ENCODE peak calls at places on chromosomes 3 and 15, in five cellular contexts. One of them, this sample, is unnamed.

GRCh38 chr3:106006001-106006400 is 137.2 kb upstream of the CBLB start:
- DNase-seq in neuronal stem cell: no peak
- DNase-seq in trophoblast cell: no peak
- DNase-seq in H9: no peak
- DNase-seq in mesenchymal stem cell: peak; percentile 17
- DNase-seq in this sample: no peak

GRCh38 chr3:128372281-128372680 is 94.4 kb downstream of the DNAJB8 start:
- DNase-seq in trophoblast cell: no peak
- DNase-seq in mesenchymal stem cell: no peak
- DNase-seq in H9: no peak
- DNase-seq in neuronal stem cell: no peak
- DNase-seq in this sample: no peak

GRCh38 chr15:95296626-95297025 is 1033.9 kb upstream of the NR2F2 start:
- DNase-seq in H9: no peak
- DNase-seq in mesenchymal stem cell: no peak
- DNase-seq in neuronal stem cell: no peak
- DNase-seq in trophoblast cell: no peak
- DNase-seq in this sample: no peak

GRCh38 chr3:27281671-27282150 is 87.5 kb downstream of the NEK10 start:
- DNase-seq in H9: no peak
- DNase-seq in neuronal stem cell: no peak
- DNase-seq in trophoblast cell: no peak
- DNase-seq in mesenchymal stem cell: no peak
- DNase-seq in this sample: no peak

GRCh38 chr15:40063563-40064011 is 24.6 kb upstream of the SRP14 start:
- DNase-seq in neuronal stem cell: no peak
- DNase-seq in H9: no peak
- DNase-seq in mesenchymal stem cell: peak; percentile 52
- DNase-seq in trophoblast cell: no peak
- DNase-seq in this sample: no peak

GRCh38 chr3:81274671-81275070 is 486.8 kb downstream of the GBE1 start:
- DNase-seq in H9: no peak
- DNase-seq in mesenchymal stem cell: no peak
- DNase-seq in trophoblast cell: no peak
- DNase-seq in neuronal stem cell: no peak
- DNase-seq in this sample: no peak

GRCh38 chr3:187807086-187807862 is 62.0 kb upstream of the BCL6 start:
- DNase-seq in H9: no peak
- DNase-seq in trophoblast cell: no peak
- DNase-seq in mesenchymal stem cell: peak; percentile 68
- DNase-seq in neuronal stem cell: no peak
- DNase-seq in this sample: no peak

GRCh38 chr3:101635954-101636798 is 40.8 kb downstream of the ZBTB11 start:
- DNase-seq in mesenchymal stem cell: peak; percentile 46
- DNase-seq in neuronal stem cell: peak; percentile 27
- DNase-seq in H9: peak; percentile 71
- DNase-seq in trophoblast cell: peak; percentile 39
- DNase-seq in this sample: no peak

GRCh38 chr15:75904241-75904631 is 558 bp downstream of the FBXO22 start:
- DNase-seq in H9: peak; percentile 47
- DNase-seq in neuronal stem cell: peak; percentile 32
- DNase-seq in mesenchymal stem cell: peak; percentile 59
- DNase-seq in trophoblast cell: peak; percentile 35
- DNase-seq in this sample: no peak

GRCh38 chr3:146247906-146248305 is 3.0 kb downstream of the PLSCR4 start:
- DNase-seq in neuronal stem cell: no peak
- DNase-seq in trophoblast cell: no peak
- DNase-seq in mesenchymal stem cell: peak; percentile 4
- DNase-seq in H9: no peak
- DNase-seq in this sample: no peak

GRCh38 chr3:100041328-100041749 is 73.0 kb downstream of the FILIP1L start:
- DNase-seq in trophoblast cell: no peak
- DNase-seq in neuronal stem cell: no peak
- DNase-seq in mesenchymal stem cell: peak; percentile 87
- DNase-seq in H9: no peak
- DNase-seq in this sample: no peak

GRCh38 chr3:171126478-171127214 is 100.1 kb upstream of the SLC2A2 start:
- DNase-seq in mesenchymal stem cell: no peak
- DNase-seq in neuronal stem cell: no peak
- DNase-seq in H9: no peak
- DNase-seq in trophoblast cell: no peak
- DNase-seq in this sample: no peak

GRCh38 chr15:59191855-59192237 is 14.8 kb upstream of the LDHAL6B start:
- DNase-seq in trophoblast cell: no peak
- DNase-seq in H9: no peak
- DNase-seq in mesenchymal stem cell: peak; percentile 95
- DNase-seq in neuronal stem cell: no peak
- DNase-seq in this sample: no peak

GRCh38 chr3:30493912-30494311 is 112.5 kb upstream of the TGFBR2 start:
- DNase-seq in trophoblast cell: no peak
- DNase-seq in mesenchymal stem cell: peak; percentile 77
- DNase-seq in neuronal stem cell: no peak
- DNase-seq in H9: no peak
- DNase-seq in this sample: no peak

GRCh38 chr3:197038604-197039003 is 9.0 kb upstream of the MELTF start:
- DNase-seq in H9: no peak
- DNase-seq in neuronal stem cell: no peak
- DNase-seq in trophoblast cell: peak; percentile 78
- DNase-seq in mesenchymal stem cell: no peak
- DNase-seq in this sample: no peak

GRCh38 chr15:58203537-58203936 is 65.4 kb downstream of the AQP9 start:
- DNase-seq in neuronal stem cell: no peak
- DNase-seq in mesenchymal stem cell: peak; percentile 62
- DNase-seq in trophoblast cell: no peak
- DNase-seq in H9: no peak
- DNase-seq in this sample: no peak

GRCh38 chr15:39466428-39466827 is 114.5 kb upstream of the THBS1 start:
- DNase-seq in H9: no peak
- DNase-seq in neuronal stem cell: no peak
- DNase-seq in mesenchymal stem cell: no peak
- DNase-seq in trophoblast cell: no peak
- DNase-seq in this sample: no peak

GRCh38 chr15:86115138-86115801 is 35.6 kb downstream of the AGBL1 start:
- DNase-seq in trophoblast cell: no peak
- DNase-seq in H9: no peak
- DNase-seq in mesenchymal stem cell: peak; percentile 0
- DNase-seq in neuronal stem cell: no peak
- DNase-seq in this sample: no peak

GRCh38 chr15:100101389-100102089 is 240.2 kb downstream of the ADAMTS17 start:
- DNase-seq in trophoblast cell: no peak
- DNase-seq in H9: no peak
- DNase-seq in mesenchymal stem cell: no peak
- DNase-seq in neuronal stem cell: no peak
- DNase-seq in this sample: no peak

GRCh38 chr3:43366466-43366865 is 80.1 kb downstream of the SNRK start:
- DNase-seq in trophoblast cell: no peak
- DNase-seq in mesenchymal stem cell: no peak
- DNase-seq in H9: no peak
- DNase-seq in neuronal stem cell: no peak
- DNase-seq in this sample: no peak

GRCh38 chr3:189863031-189863430 is 231.8 kb downstream of the TP63 start:
- DNase-seq in mesenchymal stem cell: no peak
- DNase-seq in H9: no peak
- DNase-seq in neuronal stem cell: no peak
- DNase-seq in trophoblast cell: peak; percentile 44
- DNase-seq in this sample: no peak

GRCh38 chr3:126084667-126085180 is 800 bp upstream of the SLC41A3 start:
- DNase-seq in H9: no peak
- DNase-seq in mesenchymal stem cell: no peak
- DNase-seq in neuronal stem cell: no peak
- DNase-seq in trophoblast cell: peak; percentile 49
- DNase-seq in this sample: no peak

GRCh38 chr15:81940467-81941451 is 105.1 kb downstream of the MEX3B start:
- DNase-seq in mesenchymal stem cell: peak; percentile 73
- DNase-seq in H9: no peak
- DNase-seq in trophoblast cell: peak; percentile 20
- DNase-seq in neuronal stem cell: no peak
- DNase-seq in this sample: no peak

GRCh38 chr15:62901087-62901486 is 141.5 kb upstream of the TPM1 start:
- DNase-seq in trophoblast cell: no peak
- DNase-seq in mesenchymal stem cell: no peak
- DNase-seq in neuronal stem cell: no peak
- DNase-seq in H9: no peak
- DNase-seq in this sample: no peak

GRCh38 chr3:66592927-66593625 is 92.3 kb upstream of the LRIG1 start:
- DNase-seq in H9: no peak
- DNase-seq in trophoblast cell: no peak
- DNase-seq in mesenchymal stem cell: peak; percentile 25
- DNase-seq in neuronal stem cell: peak; percentile 43
- DNase-seq in this sample: no peak

GRCh38 chr15:68412218-68412617 is 19.7 kb downstream of the ITGA11 start:
- DNase-seq in H9: peak; percentile 10
- DNase-seq in trophoblast cell: no peak
- DNase-seq in mesenchymal stem cell: no peak
- DNase-seq in neuronal stem cell: no peak
- DNase-seq in this sample: peak; percentile 24

GRCh38 chr3:109545746-109546145 is 208.4 kb upstream of the DPPA4 start:
- DNase-seq in trophoblast cell: no peak
- DNase-seq in neuronal stem cell: no peak
- DNase-seq in mesenchymal stem cell: no peak
- DNase-seq in H9: no peak
- DNase-seq in this sample: no peak

GRCh38 chr3:32577621-32578556 is 7.2 kb upstream of the DYNC1LI1 start:
- DNase-seq in trophoblast cell: no peak
- DNase-seq in mesenchymal stem cell: peak; percentile 17
- DNase-seq in H9: no peak
- DNase-seq in neuronal stem cell: no peak
- DNase-seq in this sample: no peak

GRCh38 chr15:50873935-50874353 is 34.5 kb upstream of the AP4E1 start:
- DNase-seq in mesenchymal stem cell: no peak
- DNase-seq in H9: no peak
- DNase-seq in neuronal stem cell: no peak
- DNase-seq in trophoblast cell: no peak
- DNase-seq in this sample: no peak

GRCh38 chr3:147394168-147394941 is 12.0 kb downstream of the ZIC4 start:
- DNase-seq in neuronal stem cell: no peak
- DNase-seq in mesenchymal stem cell: no peak
- DNase-seq in H9: no peak
- DNase-seq in trophoblast cell: no peak
- DNase-seq in this sample: no peak

GRCh38 chr15:79978694-79979519 is 7.9 kb upstream of the BCL2A1 start:
- DNase-seq in neuronal stem cell: no peak
- DNase-seq in mesenchymal stem cell: peak; percentile 29
- DNase-seq in trophoblast cell: no peak
- DNase-seq in H9: no peak
- DNase-seq in this sample: no peak

GRCh38 chr15:55654541-55654940 is 66.4 kb upstream of the PYGO1 start:
- DNase-seq in mesenchymal stem cell: peak; percentile 45
- DNase-seq in H9: no peak
- DNase-seq in trophoblast cell: no peak
- DNase-seq in neuronal stem cell: no peak
- DNase-seq in this sample: no peak
- H2BK12ac ChIP-seq in mesenchymal stem cell: no peak overlapping the region
- H2BK12ac ChIP-seq in H9: no peak overlapping the region
- H2BK12ac ChIP-seq in trophoblast cell: no peak overlapping the region
- H2BK12ac ChIP-seq in neuronal stem cell: no peak overlapping the region
- H2BK12ac ChIP-seq in this sample: no peak overlapping the region

GRCh38 chr3:9942934-9943690 is 9.1 kb downstream of the PRRT3 start:
- DNase-seq in H9: no peak
- DNase-seq in neuronal stem cell: no peak
- DNase-seq in trophoblast cell: no peak
- DNase-seq in mesenchymal stem cell: no peak
- DNase-seq in this sample: no peak
- H2BK12ac ChIP-seq in H9: no peak overlapping the region
- H2BK12ac ChIP-seq in neuronal stem cell: no peak overlapping the region
- H2BK12ac ChIP-seq in trophoblast cell: no peak overlapping the region
- H2BK12ac ChIP-seq in mesenchymal stem cell: no peak overlapping the region
- H2BK12ac ChIP-seq in this sample: no peak overlapping the region

DNA sequence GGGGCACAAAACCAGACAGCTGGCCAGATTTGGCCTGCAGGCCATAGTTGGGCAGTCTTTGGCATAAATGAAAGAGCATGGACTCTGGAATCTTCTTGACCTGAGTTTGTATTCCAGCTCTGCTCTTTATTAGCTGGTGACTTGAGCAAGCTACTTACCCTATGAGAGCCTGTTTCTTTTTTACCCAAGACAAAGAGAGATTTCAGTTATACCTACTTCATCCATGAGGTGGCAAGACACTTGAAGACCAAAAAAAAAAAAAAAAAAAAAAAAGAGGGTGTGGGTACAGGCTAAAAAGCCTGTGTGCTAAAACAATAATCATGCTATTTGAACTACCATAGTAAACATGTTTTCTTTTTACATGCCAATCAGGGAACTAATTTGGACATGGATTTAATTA is 109.0 kb upstream of the FHIT start:
- DNase-seq in neuronal stem cell: no peak
- DNase-seq in mesenchymal stem cell: no peak
- DNase-seq in H9: no peak
- DNase-seq in trophoblast cell: no peak
- DNase-seq in this sample: no peak
- H2BK12ac ChIP-seq in neuronal stem cell: no peak overlapping the region
- H2BK12ac ChIP-seq in mesenchymal stem cell: no peak overlapping the region
- H2BK12ac ChIP-seq in H9: no peak overlapping the region
- H2BK12ac ChIP-seq in trophoblast cell: no peak overlapping the region
- H2BK12ac ChIP-seq in this sample: no peak overlapping the region

GRCh38 chr3:179265092-179265491 is 14.2 kb upstream of the KCNMB3 start:
- DNase-seq in trophoblast cell: no peak
- DNase-seq in neuronal stem cell: no peak
- DNase-seq in H9: no peak
- DNase-seq in mesenchymal stem cell: no peak
- DNase-seq in this sample: no peak

GRCh38 chr3:179266701-179267211 is 15.8 kb upstream of the KCNMB3 start:
- DNase-seq in H9: no peak
- DNase-seq in mesenchymal stem cell: no peak
- DNase-seq in trophoblast cell: no peak
- DNase-seq in neuronal stem cell: no peak
- DNase-seq in this sample: no peak

GRCh38 chr3:179269152-179269707 is 18.3 kb upstream of the KCNMB3 start:
- DNase-seq in mesenchymal stem cell: no peak
- DNase-seq in neuronal stem cell: no peak
- DNase-seq in trophoblast cell: no peak
- DNase-seq in H9: no peak
- DNase-seq in this sample: no peak

GRCh38 chr3:179265875-179266274 is 15.0 kb upstream of the KCNMB3 start:
- DNase-seq in neuronal stem cell: no peak
- DNase-seq in mesenchymal stem cell: no peak
- DNase-seq in H9: no peak
- DNase-seq in trophoblast cell: no peak
- DNase-seq in this sample: no peak

GRCh38 chr3:179268400-179269051 is 17.6 kb upstream of the KCNMB3 start:
- DNase-seq in neuronal stem cell: no peak
- DNase-seq in trophoblast cell: no peak
- DNase-seq in mesenchymal stem cell: no peak
- DNase-seq in H9: no peak
- DNase-seq in this sample: no peak
- H2BK12ac ChIP-seq in neuronal stem cell: no peak overlapping the region
- H2BK12ac ChIP-seq in trophoblast cell: no peak overlapping the region
- H2BK12ac ChIP-seq in mesenchymal stem cell: no peak overlapping the region
- H2BK12ac ChIP-seq in H9: no peak overlapping the region
- H2BK12ac ChIP-seq in this sample: no peak overlapping the region